ENCODE peak calls at places on chromosomes 4 and X, in five cellular contexts. One of them, this sample, is unnamed.

GRCh38 chr4:3009422-3009821 is 46.1 kb downstream of the GRK4 start:
- DNase-seq in psoas muscle: no peak
- DNase-seq in left ventricle myocardium inferior: no peak
- DNase-seq in OCI-LY7: peak; percentile 29
- DNase-seq in H1: no peak
- DNase-seq in this sample: no peak

GRCh38 chr4:100985576-100985975 is 361.8 kb downstream of the PPP3CA start:
- DNase-seq in left ventricle myocardium inferior: no peak
- DNase-seq in OCI-LY7: no peak
- DNase-seq in H1: no peak
- DNase-seq in psoas muscle: no peak
- DNase-seq in this sample: no peak

GRCh38 chr4:55215087-55215486 is 89.7 kb upstream of the KDR start:
- DNase-seq in H1: no peak
- DNase-seq in OCI-LY7: no peak
- DNase-seq in psoas muscle: no peak
- DNase-seq in left ventricle myocardium inferior: no peak
- DNase-seq in this sample: no peak

GRCh38 chr4:25722964-25723363 is 67.3 kb downstream of the SLC34A2 start:
- DNase-seq in OCI-LY7: no peak
- DNase-seq in left ventricle myocardium inferior: no peak
- DNase-seq in psoas muscle: no peak
- DNase-seq in H1: no peak
- DNase-seq in this sample: no peak

GRCh38 chrX:71540801-71541545 is 8.1 kb downstream of the OGT start:
- DNase-seq in left ventricle myocardium inferior: no peak
- DNase-seq in OCI-LY7: peak; percentile 68
- DNase-seq in psoas muscle: no peak
- DNase-seq in H1: no peak
- DNase-seq in this sample: no peak

GRCh38 chr4:85808864-85809263 is 333.9 kb downstream of the ARHGAP24 start:
- DNase-seq in left ventricle myocardium inferior: no peak
- DNase-seq in H1: no peak
- DNase-seq in psoas muscle: no peak
- DNase-seq in OCI-LY7: no peak
- DNase-seq in this sample: no peak

GRCh38 chr4:10186228-10187214 is 69.9 kb upstream of the WDR1 start:
- DNase-seq in OCI-LY7: no peak
- DNase-seq in H1: no peak
- DNase-seq in psoas muscle: no peak
- DNase-seq in left ventricle myocardium inferior: no peak
- DNase-seq in this sample: no peak

GRCh38 chr4:74284074-74284473 is 24.2 kb upstream of the EPGN start:
- DNase-seq in left ventricle myocardium inferior: no peak
- DNase-seq in H1: no peak
- DNase-seq in psoas muscle: no peak
- DNase-seq in OCI-LY7: no peak
- DNase-seq in this sample: no peak

GRCh38 chr4:38310446-38311043 is 350.3 kb downstream of the PTTG2 start:
- DNase-seq in H1: no peak
- DNase-seq in left ventricle myocardium inferior: no peak
- DNase-seq in OCI-LY7: no peak
- DNase-seq in psoas muscle: no peak
- DNase-seq in this sample: no peak

GRCh38 chr4:116453127-116453526 is 632.2 kb downstream of the TRAM1L1 start:
- DNase-seq in psoas muscle: no peak
- DNase-seq in OCI-LY7: no peak
- DNase-seq in left ventricle myocardium inferior: no peak
- DNase-seq in H1: no peak
- DNase-seq in this sample: no peak

GRCh38 chrX:13898084-13898483 is 81.2 kb upstream of the GPM6B start:
- DNase-seq in H1: no peak
- DNase-seq in psoas muscle: no peak
- DNase-seq in left ventricle myocardium inferior: no peak
- DNase-seq in OCI-LY7: peak; percentile 34
- DNase-seq in this sample: no peak

GRCh38 chrX:37423864-37424569 is 74.9 kb downstream of the PRRG1 start:
- DNase-seq in H1: no peak
- DNase-seq in left ventricle myocardium inferior: no peak
- DNase-seq in OCI-LY7: no peak
- DNase-seq in psoas muscle: no peak
- DNase-seq in this sample: no peak

GRCh38 chrX:132833373-132833772 is 125.1 kb downstream of the HS6ST2 start:
- DNase-seq in psoas muscle: no peak
- DNase-seq in OCI-LY7: no peak
- DNase-seq in H1: no peak
- DNase-seq in left ventricle myocardium inferior: no peak
- DNase-seq in this sample: no peak

GRCh38 chr4:27692098-27692679 is 831.5 kb downstream of the STIM2 start:
- DNase-seq in OCI-LY7: peak; percentile 46
- DNase-seq in left ventricle myocardium inferior: no peak
- DNase-seq in H1: no peak
- DNase-seq in psoas muscle: no peak
- DNase-seq in this sample: no peak

GRCh38 chr4:76283900-76284299 is 22.6 kb upstream of the STBD1 start:
- DNase-seq in psoas muscle: no peak
- DNase-seq in H1: no peak
- DNase-seq in OCI-LY7: no peak
- DNase-seq in left ventricle myocardium inferior: no peak
- DNase-seq in this sample: no peak

GRCh38 chr4:89022426-89023128 is 34.4 kb downstream of the FAM13A start:
- DNase-seq in left ventricle myocardium inferior: no peak
- DNase-seq in OCI-LY7: no peak
- DNase-seq in H1: no peak
- DNase-seq in psoas muscle: no peak
- DNase-seq in this sample: no peak

GRCh38 chrX:115588180-115588579 is 27.2 kb downstream of the PLS3 start:
- DNase-seq in H1: no peak
- DNase-seq in left ventricle myocardium inferior: no peak
- DNase-seq in OCI-LY7: no peak
- DNase-seq in psoas muscle: no peak
- DNase-seq in this sample: no peak

GRCh38 chr4:104494822-104495559 is at the start of gene CXXC4:
- DNase-seq in OCI-LY7: no peak
- DNase-seq in psoas muscle: peak; percentile 37
- DNase-seq in H1: peak; percentile 70
- DNase-seq in left ventricle myocardium inferior: peak; percentile 67
- DNase-seq in this sample: peak; percentile 69
- TF ChIP-seq CTCF in OCI-LY7: no peak
- TF ChIP-seq CTCF in psoas muscle: no peak
- TF ChIP-seq CTCF in H1: no peak
- TF ChIP-seq CTCF in left ventricle myocardium inferior: no peak
- TF ChIP-seq CTCF in this sample: no peak

DNA sequence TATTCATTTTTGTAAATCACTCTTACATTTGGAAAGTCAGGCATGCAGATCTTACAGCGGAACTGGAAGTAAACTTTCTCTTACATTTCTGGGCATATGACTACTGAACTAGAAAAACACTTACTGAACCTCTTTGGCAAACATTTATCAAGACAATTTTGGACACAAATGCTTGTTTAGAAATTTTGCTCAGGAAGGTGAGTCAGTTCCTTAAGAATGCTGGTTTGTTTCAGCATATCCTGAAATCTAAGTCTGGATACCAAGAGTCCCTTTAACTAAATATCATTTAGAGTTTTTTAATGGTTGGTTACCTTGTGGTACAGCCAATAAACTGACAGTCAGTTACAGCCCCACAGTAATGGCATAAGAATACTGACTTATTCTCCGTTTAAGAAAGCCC is 15.0 kb downstream of the SHISA3 start:
- DNase-seq in psoas muscle: no peak
- DNase-seq in H1: no peak
- DNase-seq in left ventricle myocardium inferior: no peak
- DNase-seq in OCI-LY7: no peak
- DNase-seq in this sample: no peak
- H3K27ac ChIP-seq in psoas muscle: peak overlapping the region; percentile 41
- H3K27ac ChIP-seq in H1: no peak overlapping the region
- H3K27ac ChIP-seq in left ventricle myocardium inferior: peak overlapping the region; percentile 81
- H3K27ac ChIP-seq in OCI-LY7: no peak overlapping the region
- H3K27ac ChIP-seq in this sample: no peak overlapping the region

DNA sequence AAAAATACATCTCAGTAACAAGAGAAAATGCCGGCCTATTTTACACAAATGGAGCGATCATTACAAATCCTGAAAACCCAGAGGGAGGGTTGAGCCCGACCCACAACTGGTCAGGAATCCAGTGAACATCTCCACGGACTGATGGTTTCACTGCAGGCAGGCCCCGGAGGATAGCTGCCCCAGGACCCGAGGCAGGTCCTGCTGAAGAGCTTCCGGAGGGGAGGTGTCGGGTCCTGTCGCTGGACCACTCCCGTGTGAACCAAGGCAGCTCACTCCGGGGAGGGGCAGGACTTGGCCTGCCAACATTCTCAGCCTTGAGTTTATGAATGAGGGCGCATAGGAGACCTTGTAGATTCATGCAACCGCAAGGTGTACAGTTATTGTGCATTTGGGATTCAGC is 4.8 kb upstream of the CRMP1 start:
- DNase-seq in H1: no peak
- DNase-seq in left ventricle myocardium inferior: no peak
- DNase-seq in psoas muscle: no peak
- DNase-seq in OCI-LY7: no peak
- DNase-seq in this sample: no peak
- H3K4me1 ChIP-seq in H1: peaks cover 10% of the 10 kb centered on the region
- H3K4me1 ChIP-seq in left ventricle myocardium inferior: peaks cover 3% of the 10 kb centered on the region
- H3K4me1 ChIP-seq in psoas muscle: no peaks in the 10 kb centered on the region
- H3K4me1 ChIP-seq in OCI-LY7: no peaks in the 10 kb centered on the region
- H3K4me1 ChIP-seq in this sample: no peaks in the 10 kb centered on the region

DNA sequence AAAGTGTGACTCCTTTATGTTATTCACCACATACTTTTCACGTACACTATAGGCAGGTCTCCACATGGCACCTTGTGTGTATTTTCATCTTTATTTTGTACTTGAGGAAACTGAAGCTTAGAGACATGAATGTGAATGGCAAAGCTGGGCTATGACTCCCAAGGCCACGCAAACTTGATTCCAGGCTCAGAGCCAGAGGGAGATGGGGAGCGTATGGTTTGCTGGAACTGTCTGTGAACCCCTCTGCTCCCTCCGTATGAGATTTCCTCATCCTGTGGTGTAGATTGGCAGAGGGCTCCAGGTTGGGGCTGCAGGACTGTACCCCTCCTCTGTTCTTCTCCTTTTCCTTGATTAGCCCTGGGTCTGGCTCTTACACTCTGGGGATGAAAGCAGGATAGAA is 16.1 kb upstream of the STARD8 start:
- DNase-seq in psoas muscle: no peak
- DNase-seq in OCI-LY7: no peak
- DNase-seq in left ventricle myocardium inferior: no peak
- DNase-seq in H1: no peak
- DNase-seq in this sample: no peak
- TF ChIP-seq CTCF in psoas muscle: no peak
- TF ChIP-seq CTCF in OCI-LY7: no peak
- TF ChIP-seq CTCF in left ventricle myocardium inferior: no peak
- TF ChIP-seq CTCF in H1: no peak
- TF ChIP-seq CTCF in this sample: no peak

GRCh38 chr4:146271466-146271865 is 57.1 kb downstream of the REELD1 start:
- DNase-seq in left ventricle myocardium inferior: no peak
- DNase-seq in psoas muscle: no peak
- DNase-seq in OCI-LY7: no peak
- DNase-seq in H1: no peak
- DNase-seq in this sample: no peak

GRCh38 chr4:146275370-146275769 is 61.0 kb downstream of the REELD1 start:
- DNase-seq in H1: no peak
- DNase-seq in psoas muscle: no peak
- DNase-seq in OCI-LY7: no peak
- DNase-seq in left ventricle myocardium inferior: no peak
- DNase-seq in this sample: no peak

GRCh38 chr4:146278986-146279385 is 64.6 kb downstream of the REELD1 start:
- DNase-seq in psoas muscle: no peak
- DNase-seq in H1: no peak
- DNase-seq in left ventricle myocardium inferior: no peak
- DNase-seq in OCI-LY7: no peak
- DNase-seq in this sample: no peak

GRCh38 chr4:146273204-146273901 is 59.0 kb downstream of the REELD1 start:
- DNase-seq in left ventricle myocardium inferior: no peak
- DNase-seq in H1: no peak
- DNase-seq in OCI-LY7: no peak
- DNase-seq in psoas muscle: no peak
- DNase-seq in this sample: no peak

GRCh38 chr4:146274774-146275173 is 60.4 kb downstream of the REELD1 start:
- DNase-seq in OCI-LY7: no peak
- DNase-seq in psoas muscle: no peak
- DNase-seq in H1: no peak
- DNase-seq in left ventricle myocardium inferior: no peak
- DNase-seq in this sample: no peak
- H3K27ac ChIP-seq in OCI-LY7: no peak overlapping the region
- H3K27ac ChIP-seq in psoas muscle: no peak overlapping the region
- H3K27ac ChIP-seq in H1: no peak overlapping the region
- H3K27ac ChIP-seq in left ventricle myocardium inferior: no peak overlapping the region
- H3K27ac ChIP-seq in this sample: no peak overlapping the region